ENCODE peak calls at places on chromosomes 11 and 22, in five cellular contexts. One of them, this sample, is unnamed.
A peak's percentile ranks its signal among the peaks of the same experiment; 100 is the strongest.

GRCh38 chr11:86672007-86672621 is at the start of gene ME3:
- DNase-seq in H1: peak; percentile 76
- DNase-seq in trophoblast cell: peak; percentile 45
- DNase-seq in neuronal stem cell: peak; percentile 42
- DNase-seq in mesenchymal stem cell: peak; percentile 75
- DNase-seq in this sample: peak; percentile 61

GRCh38 chr22:45707605-45708004 is 36.0 kb downstream of the ATXN10 start:
- DNase-seq in neuronal stem cell: no peak
- DNase-seq in mesenchymal stem cell: no peak
- DNase-seq in trophoblast cell: no peak
- DNase-seq in H1: no peak
- DNase-seq in this sample: no peak

GRCh38 chr22:39212721-39213376 is 31.9 kb downstream of the PDGFB start:
- DNase-seq in neuronal stem cell: no peak
- DNase-seq in mesenchymal stem cell: peak; percentile 68
- DNase-seq in H1: peak; percentile 52
- DNase-seq in trophoblast cell: peak; percentile 96
- DNase-seq in this sample: peak; percentile 73

GRCh38 chr22:19065298-19065859 is 56.8 kb downstream of the DGCR2 start:
- DNase-seq in mesenchymal stem cell: no peak
- DNase-seq in trophoblast cell: no peak
- DNase-seq in neuronal stem cell: no peak
- DNase-seq in H1: no peak
- DNase-seq in this sample: no peak

GRCh38 chr22:47071812-47072641 is 309.6 kb downstream of the TBC1D22A start:
- DNase-seq in neuronal stem cell: no peak
- DNase-seq in trophoblast cell: no peak
- DNase-seq in mesenchymal stem cell: no peak
- DNase-seq in H1: no peak
- DNase-seq in this sample: peak; percentile 16

GRCh38 chr11:134267466-134267865 is 8.7 kb upstream of the GLB1L3 start:
- DNase-seq in trophoblast cell: peak; percentile 27
- DNase-seq in H1: no peak
- DNase-seq in mesenchymal stem cell: no peak
- DNase-seq in neuronal stem cell: no peak
- DNase-seq in this sample: no peak

GRCh38 chr11:34274712-34275398 is 83.0 kb downstream of the ABTB2 start:
- DNase-seq in H1: no peak
- DNase-seq in neuronal stem cell: no peak
- DNase-seq in trophoblast cell: peak; percentile 100
- DNase-seq in mesenchymal stem cell: peak; percentile 62
- DNase-seq in this sample: no peak

GRCh38 chr11:79431535-79431934 is 9.3 kb downstream of the TENM4 start:
- DNase-seq in H1: no peak
- DNase-seq in neuronal stem cell: no peak
- DNase-seq in mesenchymal stem cell: no peak
- DNase-seq in trophoblast cell: no peak
- DNase-seq in this sample: no peak

GRCh38 chr22:50713571-50714056 is 24.4 kb upstream of the ACR start:
- DNase-seq in mesenchymal stem cell: no peak
- DNase-seq in trophoblast cell: no peak
- DNase-seq in H1: no peak
- DNase-seq in neuronal stem cell: no peak
- DNase-seq in this sample: no peak

GRCh38 chr22:30121988-30122387 is 41.7 kb downstream of the HORMAD2 start:
- DNase-seq in mesenchymal stem cell: no peak
- DNase-seq in trophoblast cell: no peak
- DNase-seq in neuronal stem cell: no peak
- DNase-seq in H1: no peak
- DNase-seq in this sample: no peak

DNA sequence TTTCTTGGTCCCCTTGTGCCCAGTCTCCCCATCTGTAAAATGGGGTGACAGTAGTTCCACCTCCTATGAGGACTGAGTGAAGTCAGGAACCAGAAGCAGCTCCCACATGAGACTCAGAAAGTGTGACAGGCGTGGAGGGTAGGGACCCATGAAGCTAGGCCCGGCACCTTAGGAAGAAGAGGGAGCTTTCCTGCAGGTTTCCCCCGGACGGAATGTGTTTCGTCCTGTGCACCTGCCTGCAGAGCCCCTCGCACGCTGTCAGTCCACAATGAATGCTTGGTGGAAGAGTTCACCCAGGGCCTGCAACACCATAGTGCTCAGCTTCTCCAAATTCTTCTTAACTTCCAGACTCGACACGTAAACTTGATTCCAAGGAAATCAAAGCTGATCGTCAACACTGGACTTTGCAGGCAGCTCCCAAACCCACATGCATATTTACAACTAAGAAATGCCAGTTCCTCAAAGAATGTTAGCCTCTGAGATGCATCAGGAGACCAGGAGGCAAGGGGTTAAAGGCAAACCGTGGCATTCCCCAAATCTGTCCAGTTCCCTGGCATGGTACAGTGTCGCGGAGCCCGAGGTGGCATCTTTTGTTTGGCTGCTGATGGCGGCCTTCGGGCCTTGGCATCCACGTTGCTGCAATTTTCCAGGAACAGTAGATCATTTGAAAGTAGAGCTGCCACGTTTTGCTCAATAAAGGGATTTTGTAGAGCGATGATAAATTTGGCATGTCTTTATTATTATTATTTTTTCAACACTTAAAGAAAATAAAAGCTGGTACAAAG is 15.4 kb downstream of the LRP5 start:
- DNase-seq in H1: no peak
- DNase-seq in trophoblast cell: no peak
- DNase-seq in neuronal stem cell: no peak
- DNase-seq in mesenchymal stem cell: no peak
- DNase-seq in this sample: no peak
- H3K4me1 ChIP-seq in H1: peaks cover 60% of the 10 kb centered on the region
- H3K4me1 ChIP-seq in trophoblast cell: peaks cover 31% of the 10 kb centered on the region
- H3K4me1 ChIP-seq in neuronal stem cell: peaks cover 42% of the 10 kb centered on the region
- H3K4me1 ChIP-seq in mesenchymal stem cell: peaks cover 45% of the 10 kb centered on the region
- H3K4me1 ChIP-seq in this sample: peaks cover 20% of the 10 kb centered on the region

GRCh38 chr11:132520199-132520598 is 1012.1 kb downstream of the OPCML start:
- DNase-seq in mesenchymal stem cell: no peak
- DNase-seq in trophoblast cell: no peak
- DNase-seq in neuronal stem cell: no peak
- DNase-seq in H1: no peak
- DNase-seq in this sample: no peak
- H2BK12ac ChIP-seq in mesenchymal stem cell: no peak overlapping the region
- H2BK12ac ChIP-seq in trophoblast cell: no peak overlapping the region
- H2BK12ac ChIP-seq in neuronal stem cell: no peak overlapping the region
- H2BK12ac ChIP-seq in H1: no peak overlapping the region
- H2BK12ac ChIP-seq in this sample: no peak overlapping the region

GRCh38 chr11:19442554-19442910 is 201.8 kb upstream of the E2F8 start:
- DNase-seq in H1: no peak
- DNase-seq in trophoblast cell: no peak
- DNase-seq in neuronal stem cell: no peak
- DNase-seq in mesenchymal stem cell: no peak
- DNase-seq in this sample: no peak
- H3K4me1 ChIP-seq in H1: no peaks in the 10 kb centered on the region
- H3K4me1 ChIP-seq in trophoblast cell: peaks cover 14% of the 10 kb centered on the region
- H3K4me1 ChIP-seq in neuronal stem cell: peaks cover 13% of the 10 kb centered on the region
- H3K4me1 ChIP-seq in mesenchymal stem cell: peaks cover 8% of the 10 kb centered on the region
- H3K4me1 ChIP-seq in this sample: no peaks in the 10 kb centered on the region

GRCh38 chr11:46554205-46555162 is 39.3 kb downstream of the AMBRA1 start:
- DNase-seq in mesenchymal stem cell: peak; percentile 89
- DNase-seq in trophoblast cell: peak; percentile 80
- DNase-seq in H1: no peak
- DNase-seq in neuronal stem cell: no peak
- DNase-seq in this sample: no peak
- H2BK12ac ChIP-seq in mesenchymal stem cell: no peak overlapping the region
- H2BK12ac ChIP-seq in trophoblast cell: no peak overlapping the region
- H2BK12ac ChIP-seq in H1: no peak overlapping the region
- H2BK12ac ChIP-seq in neuronal stem cell: no peak overlapping the region
- H2BK12ac ChIP-seq in this sample: no peak overlapping the region

GRCh38 chr11:64225608-64226506 is at the start of the genes NUDT22 and TRPT1:
- DNase-seq in H1: peak; percentile 97
- DNase-seq in mesenchymal stem cell: peak; percentile 85
- DNase-seq in trophoblast cell: peak; percentile 92
- DNase-seq in neuronal stem cell: peak; percentile 84
- DNase-seq in this sample: peak; percentile 90
- H3K4me1 ChIP-seq in H1: peaks cover 18% of the 10 kb centered on the region
- H3K4me1 ChIP-seq in mesenchymal stem cell: peaks cover 52% of the 10 kb centered on the region
- H3K4me1 ChIP-seq in trophoblast cell: peaks cover 15% of the 10 kb centered on the region
- H3K4me1 ChIP-seq in neuronal stem cell: peaks cover 23% of the 10 kb centered on the region
- H3K4me1 ChIP-seq in this sample: peaks cover 3% of the 10 kb centered on the region

GRCh38 chr11:1202776-1203504 is 19.9 kb upstream of the MUC5B start:
- DNase-seq in trophoblast cell: peak; percentile 79
- DNase-seq in mesenchymal stem cell: peak; percentile 17
- DNase-seq in neuronal stem cell: peak; percentile 62
- DNase-seq in H1: peak; percentile 94
- DNase-seq in this sample: peak; percentile 89
- H2BK12ac ChIP-seq in trophoblast cell: no peak overlapping the region
- H2BK12ac ChIP-seq in mesenchymal stem cell: no peak overlapping the region
- H2BK12ac ChIP-seq in neuronal stem cell: no peak overlapping the region
- H2BK12ac ChIP-seq in H1: no peak overlapping the region
- H2BK12ac ChIP-seq in this sample: no peak overlapping the region

GRCh38 chr11:118000850-118001228 is 14.6 kb downstream of the IL10RA start:
- DNase-seq in trophoblast cell: no peak
- DNase-seq in neuronal stem cell: no peak
- DNase-seq in mesenchymal stem cell: no peak
- DNase-seq in H1: no peak
- DNase-seq in this sample: no peak
- H3K4me1 ChIP-seq in trophoblast cell: peaks cover 4% of the 10 kb centered on the region
- H3K4me1 ChIP-seq in neuronal stem cell: no peaks in the 10 kb centered on the region
- H3K4me1 ChIP-seq in mesenchymal stem cell: no peaks in the 10 kb centered on the region
- H3K4me1 ChIP-seq in H1: no peaks in the 10 kb centered on the region
- H3K4me1 ChIP-seq in this sample: peaks cover 6% of the 10 kb centered on the region

This sample was measured in H9.